ENCODE peak calls at places on chromosomes 7 and 10, in five cellular contexts. One of them, this sample, is unnamed. For H3K4me1, the result is how much of the 10 kb centered on the place peaks cover.

GRCh38 chr7:29871787-29872398 is 65.6 kb downstream of the WIPF3 start:
- DNase-seq in CD8-positive, alpha-beta T cell: no peak
- DNase-seq in GM23248: peak
- DNase-seq in GM23338: no peak
- DNase-seq in esophagus muscularis mucosa: no peak
- DNase-seq in this sample: peak

GRCh38 chr10:5107860-5108526 is 13.8 kb downstream of the AKR1C3 start:
- DNase-seq in CD8-positive, alpha-beta T cell: no peak
- DNase-seq in GM23248: no peak
- DNase-seq in GM23338: no peak
- DNase-seq in esophagus muscularis mucosa: no peak
- DNase-seq in this sample: no peak

GRCh38 chr10:35794703-35795102 is 152.6 kb upstream of the FZD8 start:
- DNase-seq in CD8-positive, alpha-beta T cell: no peak
- DNase-seq in GM23248: no peak
- DNase-seq in GM23338: no peak
- DNase-seq in esophagus muscularis mucosa: no peak
- DNase-seq in this sample: peak

GRCh38 chr10:100775346-100775745 is 30.0 kb downstream of the PAX2 start:
- DNase-seq in CD8-positive, alpha-beta T cell: no peak
- DNase-seq in GM23248: peak
- DNase-seq in GM23338: no peak
- DNase-seq in esophagus muscularis mucosa: no peak
- DNase-seq in this sample: peak

GRCh38 chr10:8054498-8055407 is at the start of gene GATA3:
- DNase-seq in CD8-positive, alpha-beta T cell: peak
- DNase-seq in GM23248: peak
- DNase-seq in GM23338: peak
- DNase-seq in esophagus muscularis mucosa: no peak
- DNase-seq in this sample: peak

GRCh38 chr7:45081670-45081974 is 7.1 kb downstream of the NACAD start:
- DNase-seq in CD8-positive, alpha-beta T cell: no peak
- DNase-seq in GM23248: no peak
- DNase-seq in GM23338: no peak
- DNase-seq in esophagus muscularis mucosa: no peak
- DNase-seq in this sample: peak

GRCh38 chr7:106041140-106041717 is 70.9 kb downstream of the SYPL1 start:
- DNase-seq in CD8-positive, alpha-beta T cell: no peak
- DNase-seq in GM23248: peak
- DNase-seq in GM23338: peak
- DNase-seq in esophagus muscularis mucosa: no peak
- DNase-seq in this sample: no peak

GRCh38 chr7:13278020-13278419 is 590.6 kb downstream of the ARL4A start:
- DNase-seq in CD8-positive, alpha-beta T cell: no peak
- DNase-seq in GM23248: no peak
- DNase-seq in GM23338: no peak
- DNase-seq in esophagus muscularis mucosa: no peak
- DNase-seq in this sample: no peak

GRCh38 chr7:51774178-51774577 is 457.6 kb upstream of the COBL start:
- DNase-seq in CD8-positive, alpha-beta T cell: no peak
- DNase-seq in GM23248: no peak
- DNase-seq in GM23338: peak
- DNase-seq in esophagus muscularis mucosa: no peak
- DNase-seq in this sample: no peak

GRCh38 chr10:129877773-129878371 is 86.2 kb downstream of the EBF3 start:
- DNase-seq in CD8-positive, alpha-beta T cell: peak
- DNase-seq in GM23248: peak
- DNase-seq in GM23338: peak
- DNase-seq in esophagus muscularis mucosa: no peak
- DNase-seq in this sample: peak

GRCh38 chr7:80622531-80622930 is 15.9 kb upstream of the CD36 start:
- DNase-seq in CD8-positive, alpha-beta T cell: no peak
- DNase-seq in GM23248: peak
- DNase-seq in GM23338: no peak
- DNase-seq in esophagus muscularis mucosa: no peak
- DNase-seq in this sample: no peak

GRCh38 chr7:156652886-156653568 is 12.5 kb downstream of the RNF32 start:
- DNase-seq in CD8-positive, alpha-beta T cell: no peak
- DNase-seq in GM23248: peak
- DNase-seq in GM23338: no peak
- DNase-seq in esophagus muscularis mucosa: no peak
- DNase-seq in this sample: no peak

GRCh38 chr10:28307267-28307666 is 4.4 kb upstream of the MPP7 start:
- DNase-seq in CD8-positive, alpha-beta T cell: no peak
- DNase-seq in GM23248: no peak
- DNase-seq in GM23338: no peak
- DNase-seq in esophagus muscularis mucosa: no peak
- DNase-seq in this sample: no peak

GRCh38 chr7:14630048-14630447 is 272.5 kb downstream of the DGKB start:
- DNase-seq in CD8-positive, alpha-beta T cell: no peak
- DNase-seq in GM23248: no peak
- DNase-seq in GM23338: no peak
- DNase-seq in esophagus muscularis mucosa: no peak
- DNase-seq in this sample: no peak

GRCh38 chr7:49228447-49228846 is 304.1 kb downstream of the CDC14C start:
- DNase-seq in CD8-positive, alpha-beta T cell: no peak
- DNase-seq in GM23248: no peak
- DNase-seq in GM23338: peak
- DNase-seq in esophagus muscularis mucosa: no peak
- DNase-seq in this sample: no peak

GRCh38 chr10:96958071-96958470 is 126.0 kb downstream of the LCOR start:
- DNase-seq in CD8-positive, alpha-beta T cell: no peak
- DNase-seq in GM23248: no peak
- DNase-seq in GM23338: no peak
- DNase-seq in esophagus muscularis mucosa: no peak
- DNase-seq in this sample: no peak

GRCh38 chr10:96964131-96964530 is 132.0 kb downstream of the LCOR start:
- DNase-seq in CD8-positive, alpha-beta T cell: no peak
- DNase-seq in GM23248: no peak
- DNase-seq in GM23338: no peak
- DNase-seq in esophagus muscularis mucosa: no peak
- DNase-seq in this sample: no peak

GRCh38 chr10:96959733-96960132 is 127.6 kb downstream of the LCOR start:
- DNase-seq in CD8-positive, alpha-beta T cell: no peak
- DNase-seq in GM23248: no peak
- DNase-seq in GM23338: no peak
- DNase-seq in esophagus muscularis mucosa: no peak
- DNase-seq in this sample: no peak

GRCh38 chr10:96955733-96956132 is 123.6 kb downstream of the LCOR start:
- DNase-seq in CD8-positive, alpha-beta T cell: no peak
- DNase-seq in GM23248: no peak
- DNase-seq in GM23338: no peak
- DNase-seq in esophagus muscularis mucosa: no peak
- DNase-seq in this sample: no peak

GRCh38 chr10:96960872-96961271 is 128.8 kb downstream of the LCOR start:
- DNase-seq in CD8-positive, alpha-beta T cell: no peak
- DNase-seq in GM23248: peak
- DNase-seq in GM23338: no peak
- DNase-seq in esophagus muscularis mucosa: no peak
- DNase-seq in this sample: no peak
- H3K4me1 ChIP-seq in CD8-positive, alpha-beta T cell: under half
- H3K4me1 ChIP-seq in GM23248: under half
- H3K4me1 ChIP-seq in GM23338: under half
- H3K4me1 ChIP-seq in esophagus muscularis mucosa: under half
- H3K4me1 ChIP-seq in this sample: under half

GRCh38 chr7:141397236-141398163 is 153.7 kb upstream of the AGK start:
- DNase-seq in CD8-positive, alpha-beta T cell: no peak
- DNase-seq in GM23248: no peak
- DNase-seq in GM23338: no peak
- DNase-seq in esophagus muscularis mucosa: no peak
- DNase-seq in this sample: no peak

GRCh38 chr7:141387521-141388217 is 163.5 kb upstream of the AGK start:
- DNase-seq in CD8-positive, alpha-beta T cell: no peak
- DNase-seq in GM23248: no peak
- DNase-seq in GM23338: no peak
- DNase-seq in esophagus muscularis mucosa: no peak
- DNase-seq in this sample: no peak

GRCh38 chr7:141390339-141390738 is 160.9 kb upstream of the AGK start:
- DNase-seq in CD8-positive, alpha-beta T cell: no peak
- DNase-seq in GM23248: no peak
- DNase-seq in GM23338: no peak
- DNase-seq in esophagus muscularis mucosa: no peak
- DNase-seq in this sample: no peak

GRCh38 chr7:141389423-141389822 is 161.8 kb upstream of the AGK start:
- DNase-seq in CD8-positive, alpha-beta T cell: no peak
- DNase-seq in GM23248: no peak
- DNase-seq in GM23338: no peak
- DNase-seq in esophagus muscularis mucosa: no peak
- DNase-seq in this sample: no peak

DNA sequence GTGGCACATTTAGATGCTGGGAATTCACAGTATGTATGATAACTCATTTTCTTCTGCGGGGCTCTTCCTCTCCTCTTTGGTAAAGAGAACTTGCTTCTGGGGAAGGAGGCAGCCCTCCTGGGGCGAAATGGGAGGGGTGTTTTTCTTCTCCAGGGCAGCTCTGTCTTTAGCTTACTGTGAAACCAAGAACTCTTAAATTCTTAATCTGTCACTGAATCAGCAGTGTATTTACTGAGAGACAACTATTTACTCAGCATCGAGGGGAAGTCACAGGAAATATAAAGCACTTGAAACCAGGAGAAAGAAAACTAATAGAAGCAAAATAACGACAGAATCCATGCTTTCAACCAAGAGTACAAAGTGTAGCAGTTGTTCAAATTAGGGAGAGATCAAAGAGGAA is 158.2 kb upstream of the AGK start:
- DNase-seq in CD8-positive, alpha-beta T cell: no peak
- DNase-seq in GM23248: no peak
- DNase-seq in GM23338: no peak
- DNase-seq in esophagus muscularis mucosa: no peak
- DNase-seq in this sample: no peak
- H3K4me3 ChIP-seq in CD8-positive, alpha-beta T cell: no peak
- H3K4me3 ChIP-seq in GM23248: no peak
- H3K4me3 ChIP-seq in GM23338: no peak
- H3K4me3 ChIP-seq in esophagus muscularis mucosa: no peak
- H3K4me3 ChIP-seq in this sample: no peak

DNA sequence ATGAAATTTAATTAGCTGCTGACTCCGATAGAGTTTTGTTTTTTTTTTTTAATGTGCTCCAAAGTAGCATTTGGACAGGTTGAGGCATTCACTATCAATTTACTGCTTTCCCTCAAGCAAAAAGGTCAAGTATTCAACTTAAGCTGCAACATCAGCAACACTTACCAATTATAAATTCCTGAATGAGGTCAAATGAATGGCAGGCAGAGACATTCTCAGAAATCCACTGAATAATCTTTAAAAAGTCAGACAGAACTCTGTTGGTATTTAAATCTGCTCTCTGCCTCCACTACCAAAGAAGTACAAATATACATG is 62.8 kb downstream of the GSAP start:
- DNase-seq in CD8-positive, alpha-beta T cell: no peak
- DNase-seq in GM23248: no peak
- DNase-seq in GM23338: no peak
- DNase-seq in esophagus muscularis mucosa: no peak
- DNase-seq in this sample: no peak
- H3K4me1 ChIP-seq in CD8-positive, alpha-beta T cell: half or more
- H3K4me1 ChIP-seq in GM23248: under half
- H3K4me1 ChIP-seq in GM23338: under half
- H3K4me1 ChIP-seq in esophagus muscularis mucosa: under half
- H3K4me1 ChIP-seq in this sample: under half

DNA sequence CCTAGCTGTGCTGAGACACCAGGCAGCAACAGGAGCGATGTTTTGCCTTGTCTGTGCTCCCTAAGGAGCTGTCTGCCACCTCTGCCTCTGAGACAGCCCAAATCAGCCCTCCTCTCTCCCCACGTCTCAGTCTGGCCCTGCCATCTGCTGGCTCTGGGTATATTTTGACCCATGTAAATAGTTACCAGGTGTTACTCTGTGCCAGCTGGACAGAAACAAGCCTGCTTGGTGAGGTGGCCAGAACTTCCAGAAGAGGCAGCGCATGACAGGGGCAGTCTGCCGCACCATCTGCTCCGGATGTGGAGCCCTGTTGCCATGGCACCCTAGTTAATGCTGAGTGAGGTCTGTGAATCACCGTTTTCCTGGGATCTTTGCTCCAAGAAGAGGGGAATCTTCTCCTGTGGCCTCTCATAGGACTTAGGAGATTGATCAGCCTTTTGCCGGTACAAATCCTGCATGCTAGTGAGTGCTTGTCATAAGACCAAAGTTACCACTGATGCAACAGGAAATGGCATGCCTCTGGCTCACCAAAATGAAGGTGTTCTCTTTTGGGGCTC is 31.8 kb downstream of the GSTO2 start:
- DNase-seq in CD8-positive, alpha-beta T cell: no peak
- DNase-seq in GM23248: peak
- DNase-seq in GM23338: no peak
- DNase-seq in esophagus muscularis mucosa: no peak
- DNase-seq in this sample: peak
- H3K4me3 ChIP-seq in CD8-positive, alpha-beta T cell: no peak
- H3K4me3 ChIP-seq in GM23248: peak
- H3K4me3 ChIP-seq in GM23338: no peak
- H3K4me3 ChIP-seq in esophagus muscularis mucosa: no peak
- H3K4me3 ChIP-seq in this sample: peak

DNA sequence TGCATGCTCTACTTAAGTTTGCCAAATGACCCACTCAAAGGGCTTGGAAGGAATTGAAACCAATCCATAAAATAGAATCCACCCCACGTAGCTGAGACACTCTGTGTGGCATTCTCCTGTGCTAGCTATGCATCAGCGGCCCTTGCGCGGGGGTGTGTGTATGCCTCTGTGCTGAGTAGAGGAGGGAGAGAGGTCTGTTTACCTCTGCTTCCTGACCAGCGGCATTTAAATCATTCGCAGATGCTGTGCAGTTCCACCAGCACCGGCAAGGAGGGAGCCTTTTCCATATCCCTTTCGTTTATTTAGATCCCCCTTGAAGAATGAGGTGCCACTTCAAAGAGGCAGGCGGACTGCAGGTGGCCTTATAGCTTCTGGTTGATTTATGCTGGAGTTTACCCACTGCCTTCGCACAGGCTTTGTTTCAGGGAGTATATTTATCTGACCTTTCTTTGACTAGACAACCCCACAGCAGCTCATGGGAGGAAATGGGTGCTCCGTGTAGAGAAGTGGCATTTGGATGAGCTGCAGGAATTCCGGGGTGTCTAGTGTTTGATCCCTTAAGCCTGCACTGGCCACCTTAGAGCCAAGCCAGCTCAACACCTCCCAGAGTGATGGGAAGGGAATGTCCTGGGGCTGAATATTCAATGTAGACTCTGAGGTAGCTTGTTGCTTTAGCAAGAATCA is 11.4 kb downstream of the C10orf53 start:
- DNase-seq in CD8-positive, alpha-beta T cell: no peak
- DNase-seq in GM23248: peak
- DNase-seq in GM23338: peak
- DNase-seq in esophagus muscularis mucosa: peak
- DNase-seq in this sample: no peak
- H3K4me1 ChIP-seq in CD8-positive, alpha-beta T cell: under half
- H3K4me1 ChIP-seq in GM23248: under half
- H3K4me1 ChIP-seq in GM23338: under half
- H3K4me1 ChIP-seq in esophagus muscularis mucosa: under half
- H3K4me1 ChIP-seq in this sample: under half